ENCODE peak calls at places on chromosomes 16 and 17, in nine cellular contexts. T, Z, I, H, J, S, B, A and Q are unnamed samples.

GRCh38 chr17:77449908-77450741 is 309.4 kb downstream of the SEC14L1 start:
- DNase-seq in A (peak), I (peak), S (no peak), J (peak), T (no peak), B (no peak), Z (peak), H (no peak), Q (peak)

GRCh38 chr17:17624776-17625175 is 33.3 kb upstream of the PEMT start:
- DNase-seq in H (no peak), I (no peak), B (no peak), Z (no peak), A (no peak), S (no peak), J (no peak), T (no peak), Q (no peak)

GRCh38 chr17:2233441-2233947 is 70.1 kb downstream of the SMG6 start:
- DNase-seq in Z (no peak), J (no peak), A (no peak), B (no peak), H (no peak), S (no peak), T (no peak), I (no peak), Q (no peak)

GRCh38 chr17:59333845-59334244 is 2.4 kb downstream of the YPEL2 start:
- DNase-seq in H (no peak), S (no peak), Z (no peak), I (no peak), A (no peak), J (no peak), B (no peak), T (no peak), Q (no peak)

GRCh38 chr17:55693244-55694216 is 29.1 kb downstream of the TMEM100 start:
- DNase-seq in T (peak), I (no peak), B (no peak), J (no peak), H (no peak), A (no peak), Z (peak), S (no peak), Q (no peak)

GRCh38 chr16:89189358-89190025 is 10.8 kb downstream of the SLC22A31 start:
- DNase-seq in J (no peak), B (no peak), T (no peak), I (no peak), A (no peak), Z (no peak), S (no peak), H (no peak), Q (no peak)

GRCh38 chr17:39001703-39002637 is 34.8 kb upstream of the FBXO47 start:
- DNase-seq in Z (no peak), S (no peak), A (no peak), I (no peak), B (no peak), H (no peak), T (peak), J (peak), Q (peak)

GRCh38 chr16:977096-977701 is 4.4 kb upstream of the SOX8 start:
- DNase-seq in T (no peak), A (no peak), B (no peak), J (no peak), I (no peak), S (no peak), Z (peak), H (no peak), Q (no peak)

GRCh38 chr16:27822529-27823437 is 240.7 kb downstream of the GSG1L start:
- DNase-seq in T (no peak), Z (no peak), H (no peak), B (no peak), A (no peak), J (no peak), S (no peak), I (no peak), Q (no peak)

GRCh38 chr16:27708651-27709050 is 158.7 kb downstream of the KATNIP start:
- DNase-seq in T (no peak), J (no peak), H (no peak), A (no peak), S (no peak), B (no peak), Z (no peak), I (no peak), Q (no peak)

GRCh38 chr17:76275382-76276068 is 10.4 kb downstream of the UBALD2 start:
- DNase-seq in T (no peak), S (no peak), J (no peak), B (no peak), A (no peak), I (no peak), H (no peak), Z (peak), Q (no peak)

GRCh38 chr16:57939872-57940224 is 31.1 kb downstream of the CNGB1 start:
- DNase-seq in I (no peak), S (no peak), J (no peak), B (no peak), Z (no peak), T (no peak), H (no peak), A (no peak), Q (no peak)

GRCh38 chr17:81398170-81398854 is 3.1 kb downstream of the BAHCC1 start:
- DNase-seq in H (no peak), T (peak), I (peak), J (peak), B (no peak), Z (peak), A (no peak), S (no peak), Q (no peak)

GRCh38 chr17:28425206-28425605 is 19.2 kb upstream of the SLC46A1 start:
- DNase-seq in I (no peak), T (no peak), S (no peak), B (no peak), H (no peak), J (no peak), Z (no peak), A (no peak), Q (no peak)

GRCh38 chr16:88558457-88559442 is 11.5 kb upstream of the ZC3H18 start:
- DNase-seq in B (no peak), H (no peak), T (peak), S (peak), A (peak), Z (peak), J (peak), I (peak), Q (peak)

GRCh38 chr17:27380551-27380950 is 75.7 kb upstream of the KSR1 start:
- DNase-seq in S (no peak), J (no peak), Z (no peak), B (no peak), H (no peak), I (no peak), A (no peak), T (no peak), Q (peak)

GRCh38 chr17:2500446-2500845 is 11.2 kb downstream of the METTL16 start:
- DNase-seq in B (no peak), T (no peak), H (no peak), A (no peak), J (no peak), I (no peak), S (no peak), Z (no peak), Q (no peak)

GRCh38 chr16:58187657-58188430 is 10.1 kb downstream of the CSNK2A2 start:
- DNase-seq in J (no peak), H (no peak), S (no peak), A (no peak), T (no peak), Z (no peak), B (no peak), I (no peak), Q (no peak)

GRCh38 chr17:1829579-1830257 is at the start of the genes RPA1 and SMYD4:
- DNase-seq in Z (peak), S (peak), H (no peak), I (peak), B (peak), T (peak), A (peak), J (peak), Q (peak)

GRCh38 chr16:17159616-17160015 is 311.1 kb downstream of the XYLT1 start:
- DNase-seq in T (no peak), B (no peak), Z (no peak), A (no peak), I (no peak), J (peak), H (no peak), S (no peak), Q (no peak)

GRCh38 chr17:78717431-78717980 is 64.6 kb downstream of the CYTH1 start:
- DNase-seq in Z (peak), B (no peak), T (no peak), S (no peak), H (no peak), A (peak), J (peak), I (peak), Q (no peak)

GRCh38 chr17:7240375-7240774 is 1.1 kb upstream of the PHF23 start:
- DNase-seq in B (no peak), S (no peak), I (no peak), Z (no peak), A (no peak), J (no peak), H (no peak), T (peak), Q (no peak)

GRCh38 chr17:61389670-61390478 is 9.8 kb upstream of the TBX2 start:
- DNase-seq in B (no peak), A (no peak), T (peak), I (peak), S (no peak), J (peak), Z (peak), H (no peak), Q (peak)

GRCh38 chr17:13337864-13338371 is 263.8 kb downstream of the HS3ST3A1 start:
- DNase-seq in H (peak), I (peak), S (peak), Z (peak), B (no peak), T (peak), J (peak), A (peak), Q (peak)

GRCh38 chr17:42289863-42290165 is 1.5 kb downstream of the STAT5A start:
- DNase-seq in Z (peak), I (no peak), A (no peak), B (no peak), S (no peak), J (no peak), H (no peak), T (no peak), Q (no peak)

GRCh38 chr16:75288596-75289120 is 37.2 kb upstream of the BCAR1 start:
- DNase-seq in J (no peak), T (peak), I (no peak), S (no peak), Z (no peak), B (peak), A (no peak), H (no peak), Q (no peak)

GRCh38 chr17:5437721-5438317 is 1.1 kb downstream of the C1QBP start:
- DNase-seq in T (no peak), H (no peak), S (no peak), B (no peak), A (no peak), J (no peak), Z (peak), I (no peak), Q (no peak)

GRCh38 chr16:77169650-77170236 is 21.2 kb upstream of the MON1B start:
- DNase-seq in Z (peak), B (no peak), J (peak), T (peak), A (peak), I (peak), S (peak), H (no peak), Q (peak)

GRCh38 chr16:67399218-67399733 is 6.0 kb upstream of the TPPP3 start:
- DNase-seq in Z (peak), T (peak), H (no peak), A (no peak), J (peak), I (peak), B (no peak), S (no peak), Q (peak)

GRCh38 chr17:1577186-1577585 is 14.6 kb upstream of the PITPNA start:
- DNase-seq in H (no peak), I (no peak), Z (no peak), A (peak), J (peak), T (peak), B (no peak), S (no peak), Q (no peak)

GRCh38 chr17:6098466-6099180 is 28.4 kb downstream of the WSCD1 start:
- DNase-seq in T (no peak), S (no peak), H (no peak), Z (no peak), I (no peak), J (peak), A (no peak), B (no peak), Q (peak)

GRCh38 chr17:78040561-78041400 is 82.3 kb downstream of the TNRC6C start:
- DNase-seq in I (peak), H (no peak), T (no peak), S (peak), B (peak), A (no peak), J (peak), Z (peak), Q (no peak)

GRCh38 chr17:4800462-4801185 is 1.5 kb downstream of the C17orf114 start:
- DNase-seq in Z (no peak), A (no peak), T (no peak), S (no peak), I (no peak), J (no peak), B (no peak), H (no peak), Q (no peak)

GRCh38 chr17:77353684-77354419 is 213.1 kb downstream of the SEC14L1 start:
- DNase-seq in H (no peak), A (no peak), B (no peak), Z (no peak), J (no peak), S (no peak), T (no peak), I (no peak), Q (no peak)

GRCh38 chr17:38326996-38327792 is 16.6 kb downstream of the GPR179 start:
- DNase-seq in T (peak), H (no peak), A (no peak), I (no peak), Z (peak), J (no peak), S (no peak), B (no peak), Q (no peak)

GRCh38 chr16:82586130-82586529 is 40.6 kb upstream of the CDH13 start:
- DNase-seq in J (no peak), T (no peak), B (no peak), Z (no peak), A (no peak), S (no peak), I (no peak), H (no peak), Q (no peak)
- TF ChIP-seq REST in J (no peak), T (no peak), B (no peak), Z (no peak), A (no peak), S (no peak), I (no peak), H (no peak), Q (no peak)

GRCh38 chr16:35342012-35342411 is 1882.6 kb downstream of the TP53TG3F start:
- DNase-seq in I (no peak), T (no peak), Z (no peak), B (no peak), J (no peak), S (no peak), H (no peak), A (no peak), Q (no peak)

GRCh38 chr16:35344012-35344762 is 1884.8 kb downstream of the TP53TG3F start:
- DNase-seq in B (no peak), S (no peak), H (no peak), A (no peak), I (no peak), J (no peak), Z (no peak), T (no peak), Q (no peak)

GRCh38 chr16:35339337-35339736 is 1879.9 kb downstream of the TP53TG3F start:
- DNase-seq in I (no peak), T (no peak), J (no peak), S (no peak), Z (no peak), A (no peak), H (no peak), B (no peak), Q (peak)
- TF ChIP-seq REST in I (no peak), T (no peak), J (no peak), S (no peak), Z (no peak), A (no peak), H (no peak), B (no peak), Q (no peak)

DNA sequence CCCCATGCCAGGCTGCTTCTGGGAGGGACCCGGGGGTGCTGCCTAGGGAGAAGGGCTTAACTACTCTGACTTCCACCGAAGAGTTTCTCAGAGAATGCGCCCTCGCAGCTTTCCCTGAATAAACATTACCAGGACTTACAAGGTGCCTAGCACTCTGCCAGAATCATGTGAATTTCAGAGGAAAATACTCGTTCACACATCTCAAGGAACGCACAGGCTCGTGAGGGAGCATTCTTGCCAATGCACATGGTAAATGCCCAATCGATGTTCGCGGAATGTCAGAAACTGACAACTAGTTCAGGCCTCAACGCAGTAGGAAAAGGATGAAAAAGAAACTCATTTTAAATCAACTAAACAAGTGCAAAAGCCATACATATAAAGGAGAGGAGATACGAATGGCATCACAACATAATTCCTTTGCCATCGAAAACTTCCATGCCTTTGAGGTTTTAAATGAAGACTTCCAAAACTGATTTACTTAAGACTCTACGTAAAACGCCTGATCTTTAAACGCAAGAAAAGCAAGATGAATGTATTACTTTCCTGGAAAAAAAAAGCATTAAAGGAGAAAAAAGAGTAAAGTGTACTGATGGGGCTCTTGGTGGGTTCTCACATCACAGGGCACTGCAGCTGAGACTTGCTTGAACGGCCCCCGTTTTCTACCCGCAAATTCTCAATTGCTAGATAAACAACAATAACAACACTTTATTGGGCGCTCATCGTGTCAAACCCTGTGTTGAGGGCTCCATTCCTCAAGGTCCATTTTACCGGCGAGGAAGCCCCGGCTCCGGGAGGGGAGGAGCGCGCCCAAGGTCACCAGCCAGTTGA is 827 bp downstream of the CMC2 start:
- DNase-seq in J (peak), H (no peak), T (no peak), A (peak), Z (no peak), B (no peak), I (no peak), S (peak), Q (no peak)
- TF ChIP-seq REST in J (no peak), H (no peak), T (no peak), A (no peak), Z (no peak), B (no peak), I (no peak), S (no peak), Q (no peak)

GRCh38 chr16:85518398-85519049 is 94.6 kb upstream of the GSE1 start:
- DNase-seq in B (no peak), A (no peak), I (no peak), Z (no peak), T (no peak), S (no peak), H (no peak), J (no peak), Q (no peak)
- TF ChIP-seq REST in B (no peak), A (no peak), I (no peak), Z (no peak), T (no peak), S (no peak), H (no peak), J (no peak), Q (no peak)

GRCh38 chr17:10699861-10700260 is 2.5 kb downstream of the ADPRM start:
- DNase-seq in H (no peak), I (no peak), J (no peak), S (no peak), B (no peak), A (no peak), T (peak), Z (no peak), Q (no peak)
- TF ChIP-seq REST in H (no peak), I (no peak), J (no peak), S (no peak), B (no peak), A (no peak), T (no peak), Z (no peak), Q (no peak)

DNA sequence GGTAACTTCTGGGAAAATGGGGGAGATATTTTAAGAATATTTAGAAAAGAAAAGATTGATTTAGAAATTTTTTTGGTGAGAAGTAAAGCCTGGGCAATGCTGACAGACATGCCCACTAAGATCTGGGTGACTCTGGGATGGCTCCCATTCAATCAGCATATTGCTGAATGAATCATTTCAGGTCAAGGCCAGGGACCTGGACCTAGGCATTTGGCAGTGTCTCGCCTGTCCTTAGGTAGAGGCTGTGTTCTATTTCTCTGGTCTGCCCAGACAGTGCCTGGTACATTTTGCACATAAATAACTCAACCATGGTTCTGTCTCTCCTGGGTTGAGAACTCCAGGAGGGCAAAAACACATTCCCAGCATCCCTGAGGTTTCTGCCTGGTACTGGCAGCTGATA is 39.9 kb downstream of the SMPD3 start:
- DNase-seq in Z (no peak), S (no peak), T (no peak), A (no peak), I (no peak), H (no peak), J (no peak), B (no peak), Q (no peak)
- TF ChIP-seq REST in Z (no peak), S (no peak), T (no peak), A (no peak), I (no peak), H (no peak), J (no peak), B (no peak), Q (no peak)

DNA sequence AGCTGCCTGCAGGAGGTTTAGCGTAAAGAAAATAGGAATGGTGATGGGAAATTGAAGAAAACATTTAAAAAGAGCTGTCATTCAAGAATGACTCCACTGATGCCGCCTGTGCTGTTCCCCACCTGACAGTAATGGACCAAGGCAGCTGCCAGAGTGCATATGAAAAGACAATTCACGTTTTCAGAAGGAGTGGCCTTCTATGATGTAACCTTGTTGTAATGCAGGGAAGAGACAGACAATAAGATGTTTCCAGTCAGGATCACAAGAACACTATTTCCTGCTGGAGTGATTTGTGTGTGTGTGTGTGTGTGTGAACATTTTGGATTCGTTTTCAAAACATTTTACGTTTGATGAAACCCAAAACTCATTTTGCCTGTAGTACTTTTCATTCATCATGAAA is 203.7 kb downstream of the LGALS9B start:
- DNase-seq in A (no peak), J (peak), H (peak), I (no peak), T (no peak), Z (no peak), S (peak), B (no peak), Q (no peak)
- TF ChIP-seq REST in A (no peak), J (no peak), H (no peak), I (no peak), T (no peak), Z (no peak), S (no peak), B (no peak), Q (no peak)